ENCODE peak calls at places on chromosomes 1 and 21, in seven cellular contexts. X, Y, T, O, J, Q and P are unnamed samples.
A peak's percentile ranks its signal among the peaks of the same experiment; 100 is the strongest.

GRCh38 chr1:60281360-60281932 is 207.9 kb upstream of the C1orf87 start:
- DNase-seq in X (peak; percentile 34), Y (peak; percentile 84), T (peak; percentile 47), O (peak; percentile 43), J (peak; percentile 74), Q (peak; percentile 55), P (peak; percentile 73)

GRCh38 chr1:226649780-226650179 is 89.3 kb downstream of the ITPKB start:
- DNase-seq in X (no peak), Y (peak; percentile 52), T (no peak), O (no peak), J (no peak), Q (no peak), P (peak; percentile 42)

GRCh38 chr1:157352817-157353408 is 199.4 kb downstream of the FCRL5 start:
- DNase-seq in X (no peak), Y (no peak), T (no peak), O (no peak), J (no peak), Q (no peak), P (no peak)

GRCh38 chr1:160308451-160309182 is 23.7 kb upstream of the PEX19 start:
- DNase-seq in X (no peak), Y (no peak), T (no peak), O (no peak), J (no peak), Q (no peak), P (no peak)

GRCh38 chr1:212609701-212610574 is 1.4 kb downstream of the ATF3 start:
- DNase-seq in X (no peak), Y (no peak), T (no peak), O (no peak), J (no peak), Q (no peak), P (no peak)

GRCh38 chr1:2564815-2565415 is 8.7 kb downstream of the TNFRSF14 start:
- DNase-seq in X (no peak), Y (no peak), T (no peak), O (no peak), J (no peak), Q (no peak), P (no peak)

GRCh38 chr1:180542530-180543171 is 16.1 kb upstream of the OVAAL start:
- DNase-seq in X (no peak), Y (peak; percentile 18), T (no peak), O (no peak), J (no peak), Q (no peak), P (no peak)

GRCh38 chr1:162397943-162398560 is 13.9 kb downstream of the SH2D1B start:
- DNase-seq in X (no peak), Y (no peak), T (no peak), O (no peak), J (no peak), Q (no peak), P (no peak)

GRCh38 chr1:29883986-29884385 is 647.7 kb downstream of the PTPRU start:
- DNase-seq in X (no peak), Y (no peak), T (no peak), O (no peak), J (no peak), Q (no peak), P (no peak)

GRCh38 chr1:219792337-219793021 is 135.9 kb downstream of the SLC30A10 start:
- DNase-seq in X (no peak), Y (peak; percentile 63), T (no peak), O (no peak), J (no peak), Q (no peak), P (no peak)

GRCh38 chr1:161738627-161739287 is 10.8 kb upstream of the DUSP12 start:
- DNase-seq in X (peak; percentile 45), Y (peak; percentile 88), T (no peak), O (no peak), J (peak; percentile 76), Q (peak; percentile 74), P (peak; percentile 44)

GRCh38 chr1:36528361-36529349 is 45.9 kb upstream of the CSF3R start:
- DNase-seq in X (no peak), Y (no peak), T (no peak), O (no peak), J (no peak), Q (no peak), P (no peak)

GRCh38 chr1:170503691-170504090 is 28.3 kb upstream of the GORAB start:
- DNase-seq in X (no peak), Y (no peak), T (no peak), O (no peak), J (no peak), Q (no peak), P (no peak)

GRCh38 chr1:219517031-219517430 is 95.9 kb downstream of the ZC3H11B start:
- DNase-seq in X (no peak), Y (no peak), T (no peak), O (no peak), J (no peak), Q (peak; percentile 59), P (no peak)

GRCh38 chr1:57058652-57059501 is 93.1 kb upstream of the C8B start:
- DNase-seq in X (no peak), Y (no peak), T (no peak), O (no peak), J (no peak), Q (no peak), P (no peak)

GRCh38 chr1:225772848-225773247 is 4.8 kb upstream of the SRP9 start:
- DNase-seq in X (no peak), Y (no peak), T (no peak), O (no peak), J (no peak), Q (peak; percentile 58), P (no peak)

GRCh38 chr1:94926365-94926914 is 470 bp downstream of the CNN3 start:
- DNase-seq in X (peak; percentile 51), Y (peak; percentile 71), T (peak; percentile 25), O (no peak), J (peak; percentile 78), Q (peak; percentile 48), P (peak; percentile 77)

GRCh38 chr21:34004984-34005383 is 68.4 kb upstream of the MRPS6 start:
- DNase-seq in X (no peak), Y (no peak), T (peak; percentile 47), O (no peak), J (peak; percentile 77), Q (no peak), P (no peak)

GRCh38 chr1:91776068-91776794 is 109.7 kb downstream of the TGFBR3 start:
- DNase-seq in X (no peak), Y (no peak), T (no peak), O (no peak), J (no peak), Q (no peak), P (no peak)

GRCh38 chr1:154081386-154082126 is 73.3 kb downstream of the NUP210L start:
- DNase-seq in X (no peak), Y (no peak), T (no peak), O (no peak), J (no peak), Q (no peak), P (no peak)

GRCh38 chr1:87644033-87644432 is 315.4 kb downstream of the LMO4 start:
- DNase-seq in X (no peak), Y (no peak), T (no peak), O (no peak), J (no peak), Q (peak; percentile 11), P (no peak)

GRCh38 chr1:65255088-65256050 is 54.0 kb upstream of the DNAJC6 start:
- DNase-seq in X (no peak), Y (peak; percentile 17), T (no peak), O (no peak), J (no peak), Q (peak; percentile 48), P (peak; percentile 33)

GRCh38 chr1:158035976-158036583 is 42.6 kb downstream of the KIRREL1 start:
- DNase-seq in X (no peak), Y (peak; percentile 81), T (no peak), O (no peak), J (no peak), Q (peak; percentile 24), P (no peak)

GRCh38 chr1:38708701-38709258 is 150.8 kb downstream of the RRAGC start:
- DNase-seq in X (no peak), Y (no peak), T (no peak), O (no peak), J (no peak), Q (no peak), P (no peak)

GRCh38 chr1:229430761-229431269 is 3.1 kb downstream of the ACTA1 start:
- DNase-seq in X (no peak), Y (peak; percentile 59), T (peak; percentile 29), O (no peak), J (no peak), Q (no peak), P (peak; percentile 84)

GRCh38 chr1:12620142-12620865 is 2.3 kb upstream of the DHRS3 start:
- DNase-seq in X (no peak), Y (no peak), T (no peak), O (no peak), J (no peak), Q (no peak), P (no peak)

GRCh38 chr1:12617511-12617900 is 504 bp downstream of the DHRS3 start:
- DNase-seq in X (peak; percentile 58), Y (no peak), T (no peak), O (no peak), J (no peak), Q (peak; percentile 77), P (no peak)

GRCh38 chr1:12619396-12620141 is 1.6 kb upstream of the DHRS3 start:
- DNase-seq in X (peak; percentile 85), Y (peak; percentile 91), T (peak; percentile 86), O (peak; percentile 69), J (peak; percentile 94), Q (peak; percentile 73), P (peak; percentile 89)

GRCh38 chr1:12617901-12618660 is at the start of gene DHRS3:
- DNase-seq in X (peak; percentile 65), Y (peak; percentile 77), T (peak; percentile 61), O (no peak), J (peak; percentile 95), Q (peak; percentile 96), P (peak; percentile 74)

GRCh38 chr1:12618661-12619395 is 818 bp upstream of the DHRS3 start:
- DNase-seq in X (peak; percentile 55), Y (peak; percentile 80), T (peak; percentile 59), O (no peak), J (peak; percentile 92), Q (peak; percentile 95), P (peak; percentile 39)
- TF ChIP-seq CTCF in X (no peak), Y (no peak), T (no peak), O (no peak), J (no peak), Q (no peak), P (no peak)

DNA sequence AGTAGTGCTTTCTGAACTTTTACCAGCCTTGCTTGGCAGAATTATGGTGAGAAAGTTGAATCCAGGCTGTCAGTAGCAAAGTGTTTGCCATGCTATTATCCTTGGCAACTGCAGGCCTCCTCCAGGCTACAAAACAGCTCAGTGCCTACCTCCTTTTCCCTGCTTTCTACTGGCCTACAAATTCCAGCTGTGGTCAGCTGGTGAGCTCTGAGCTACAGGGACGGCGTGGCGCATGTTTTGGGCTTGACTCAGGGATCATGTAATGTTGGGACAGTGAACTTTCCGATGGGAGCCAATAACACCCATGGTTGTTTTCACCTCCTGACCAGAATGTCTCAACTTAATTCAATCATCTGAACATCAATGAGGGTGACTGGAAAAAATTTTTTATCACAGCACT is 456.2 kb upstream of the ADAMTS5 start:
- DNase-seq in X (no peak), Y (peak; percentile 88), T (peak; percentile 52), O (no peak), J (peak; percentile 93), Q (peak; percentile 90), P (no peak)
- TF ChIP-seq CTCF in X (no peak), Y (no peak), T (no peak), O (no peak), J (no peak), Q (no peak), P (no peak)

GRCh38 chr1:85058781-85059180 is 10.5 kb upstream of the MCOLN3 start:
- DNase-seq in X (no peak), Y (no peak), T (no peak), O (no peak), J (no peak), Q (no peak), P (no peak)
- TF ChIP-seq CTCF in X (no peak), Y (no peak), T (no peak), O (no peak), J (no peak), Q (no peak), P (no peak)

GRCh38 chr1:27634166-27634981 is 611 bp downstream of the FGR start:
- DNase-seq in X (no peak), Y (peak; percentile 14), T (no peak), O (no peak), J (no peak), Q (no peak), P (peak; percentile 73)
- TF ChIP-seq CTCF in X (no peak), Y (no peak), T (peak; percentile 42), O (no peak), J (no peak), Q (no peak), P (no peak)